ENCODE peak calls at places on chromosomes 16 and 17, in nine cellular contexts. M is activated CD8-positive, alpha-beta T cell treated with anti-CD3 and anti-CD28 coated beads for 36 hours; Z is bronchial epithelial cell; N is amniotic stem cell; T is caudate nucleus; A is foreskin fibroblast; C is ascending aorta; G is stimulated activated CD8-positive, alpha-beta memory T cell treated with anti-CD3 and anti-CD28 coated beads, Interleukin-4, amount 100 ng/mL, for 24 hours; Q is astrocyte. E is an unnamed sample.

GRCh38 chr17:2084129-2084765 is 29.3 kb downstream of the HIC1 start:
- DNase-seq in M (no peak), Z (peak), N (no peak), T (no peak), A (peak), C (no peak), G (no peak), Q (peak), E (no peak)

GRCh38 chr16:52561910-52562741 is 15.2 kb upstream of the TOX3 start:
- DNase-seq in M (no peak), Z (no peak), N (no peak), T (no peak), A (no peak), C (no peak), G (no peak), Q (no peak), E (no peak)

GRCh38 chr17:45813051-45813731 is 29.1 kb downstream of the CRHR1 start:
- DNase-seq in M (no peak), Z (no peak), N (no peak), T (peak), A (no peak), C (no peak), G (no peak), Q (no peak), E (no peak)

GRCh38 chr16:56357765-56358322 is 67.5 kb downstream of the AMFR start:
- DNase-seq in M (no peak), Z (no peak), N (no peak), T (no peak), A (no peak), C (no peak), G (no peak), Q (no peak), E (no peak)

GRCh38 chr16:1614226-1615102 is 2.3 kb downstream of the CRAMP1 start:
- DNase-seq in M (peak), Z (no peak), N (no peak), T (no peak), A (peak), C (no peak), G (no peak), Q (no peak), E (peak)

GRCh38 chr17:46863383-46864121 is 12.2 kb downstream of the WNT9B start:
- DNase-seq in M (no peak), Z (no peak), N (no peak), T (no peak), A (no peak), C (no peak), G (no peak), Q (no peak), E (no peak)

GRCh38 chr16:76535-77272 is 1.3 kb upstream of the MPG start:
- DNase-seq in M (peak), Z (peak), N (peak), T (no peak), A (peak), C (peak), G (no peak), Q (peak), E (no peak)

GRCh38 chr16:23771027-23771426 is 16.2 kb downstream of the CHP2 start:
- DNase-seq in M (no peak), Z (peak), N (no peak), T (no peak), A (no peak), C (no peak), G (no peak), Q (no peak), E (no peak)

GRCh38 chr16:47734987-47735594 is 274.0 kb downstream of the PHKB start:
- DNase-seq in M (no peak), Z (peak), N (no peak), T (no peak), A (no peak), C (no peak), G (no peak), Q (no peak), E (no peak)

GRCh38 chr17:64058547-64059115 is 38.2 kb upstream of the ICAM2 start:
- DNase-seq in M (peak), Z (no peak), N (no peak), T (no peak), A (no peak), C (no peak), G (no peak), Q (peak), E (no peak)

GRCh38 chr16:84382396-84382795 is 14.1 kb downstream of the ATP2C2 start:
- DNase-seq in M (no peak), Z (no peak), N (no peak), T (no peak), A (no peak), C (no peak), G (no peak), Q (no peak), E (no peak)

GRCh38 chr17:72588961-72589360 is 468.1 kb downstream of the SOX9 start:
- DNase-seq in M (peak), Z (peak), N (no peak), T (peak), A (no peak), C (no peak), G (no peak), Q (peak), E (no peak)

E was measured in activated T-helper 2 cell treated with anti-CD3 and anti-CD28 coated beads, Interferon-gamma antibody, Interleukin-2, Interleukin-4, amounts not matched to agents 10 μg/mL and 5 μg/mL and 100 μg/mL, durations not matched to agents 14 hours and 24 hours and 36 hours.